ENCODE peak calls at places on chromosomes 16 and 17, in five cellular contexts. L is HEK293T, Q is H1, V is HepG2, G is GM12878. B is an unnamed sample.

GRCh38 chr16:55037051-55037450 is 106.4 kb downstream of the IRX5 start:
- DNase-seq in V (no peak), Q (no peak), G (no peak), L (no peak), B (no peak)

GRCh38 chr17:50634123-50634914 is at the start of gene ABCC3:
- DNase-seq in L (no peak), V (peak), Q (no peak), G (no peak), B (no peak)

GRCh38 chr16:53212899-53213235 is 158.1 kb downstream of the CHD9 start:
- DNase-seq in Q (no peak), V (no peak), L (no peak), G (no peak), B (no peak)

GRCh38 chr17:33121756-33122155 is 130.1 kb downstream of the SPACA3 start:
- DNase-seq in G (no peak), V (no peak), L (no peak), Q (no peak), B (no peak)

GRCh38 chr17:50689251-50689650 is 18.5 kb downstream of the ANKRD40 start:
- DNase-seq in L (no peak), Q (no peak), G (no peak), V (no peak), B (no peak)

GRCh38 chr17:16906670-16907069 is 65.2 kb downstream of the TNFRSF13B start:
- DNase-seq in Q (no peak), V (no peak), G (no peak), L (no peak), B (no peak)

GRCh38 chr16:14486520-14487303 is 143.3 kb downstream of the PARN start:
- DNase-seq in L (peak), G (no peak), Q (no peak), V (peak), B (no peak)

GRCh38 chr16:75733305-75734141 is 7.2 kb upstream of the CPHXL start:
- DNase-seq in G (no peak), V (no peak), Q (no peak), L (no peak), B (no peak)

GRCh38 chr17:45320349-45320930 is 3.6 kb upstream of the MAP3K14 start:
- DNase-seq in G (no peak), Q (no peak), L (no peak), V (no peak), B (no peak)

GRCh38 chr16:11494029-11494428 is 92.7 kb downstream of the LITAF start:
- DNase-seq in L (peak), G (no peak), Q (no peak), V (no peak), B (no peak)

GRCh38 chr16:87492721-87493554 is at the start of gene ZCCHC14:
- DNase-seq in G (peak), L (peak), Q (peak), V (peak), B (peak)

GRCh38 chr16:72680732-72681131 is 367.2 kb downstream of the ZFHX3 start:
- DNase-seq in Q (no peak), V (no peak), L (no peak), G (no peak), B (no peak)

GRCh38 chr16:11308493-11309283 is 27.6 kb upstream of the PRM1 start:
- DNase-seq in V (peak), Q (no peak), L (no peak), G (peak), B (no peak)

GRCh38 chr16:10740845-10741208 is 2.8 kb upstream of the NUBP1 start:
- DNase-seq in G (no peak), V (no peak), L (no peak), Q (no peak), B (no peak)

GRCh38 chr17:73786286-73786743 is 142.1 kb upstream of the SDK2 start:
- DNase-seq in V (no peak), Q (no peak), L (no peak), G (no peak), B (no peak)

GRCh38 chr17:71202449-71202848 is 918.4 kb upstream of the SOX9 start:
- DNase-seq in Q (no peak), G (no peak), V (no peak), L (no peak), B (no peak)

GRCh38 chr17:8712698-8713097 is 31.9 kb downstream of the CCDC42 start:
- DNase-seq in L (no peak), V (no peak), G (no peak), Q (no peak), B (no peak)

GRCh38 chr16:89131783-89132182 is 38.1 kb downstream of the ACSF3 start:
- DNase-seq in Q (no peak), V (no peak), G (no peak), L (no peak), B (no peak)

GRCh38 chr16:81905277-81905676 is 106.0 kb downstream of the SDR42E1 start:
- DNase-seq in V (no peak), L (no peak), G (no peak), Q (no peak), B (peak)

GRCh38 chr17:8832711-8833352 is 33.7 kb upstream of the MFSD6L start:
- DNase-seq in Q (peak), L (peak), V (no peak), G (no peak), B (no peak)

GRCh38 chr16:61370564-61370963 is 665.7 kb downstream of the CDH8 start:
- DNase-seq in V (no peak), G (no peak), Q (no peak), L (no peak), B (no peak)

DNA sequence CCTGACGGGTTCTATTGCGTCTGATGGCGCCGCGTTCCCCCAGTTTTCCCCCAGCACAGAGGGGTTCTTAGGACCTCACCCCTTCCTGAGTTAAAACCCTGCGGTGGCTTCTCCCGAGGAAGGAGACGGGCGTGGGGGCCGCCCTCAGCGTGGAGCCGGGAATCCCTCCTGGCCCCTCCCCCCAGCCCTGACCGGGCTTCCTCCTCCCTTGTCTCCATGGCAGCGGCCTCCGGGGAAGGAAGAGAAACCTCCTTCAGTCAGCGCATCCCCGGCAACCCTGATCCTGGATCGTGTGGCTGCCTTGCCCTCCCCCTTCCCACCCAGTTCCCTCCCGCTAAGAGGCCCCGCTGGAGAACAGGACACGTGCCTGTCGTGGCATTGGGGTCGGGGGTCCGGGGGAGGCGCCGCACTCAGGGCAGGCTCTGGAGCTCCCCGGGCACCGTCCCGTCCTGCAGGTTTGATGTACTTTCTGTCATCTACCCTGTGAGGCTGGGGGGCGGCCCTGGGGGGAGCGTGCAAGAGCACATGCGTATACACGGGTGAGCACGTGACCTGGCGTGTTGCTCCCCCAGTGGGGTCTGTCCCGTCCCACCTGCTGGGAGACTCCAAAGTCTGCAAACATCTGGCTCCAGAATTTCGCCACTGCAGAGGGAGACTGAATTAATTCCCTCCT is 30.5 kb downstream of the CACNA1H start:
- DNase-seq in G (no peak), L (peak), Q (no peak), V (no peak), B (peak)
- TF ChIP-seq SUZ12 in G (no peak), L (no peak), Q (no peak), V (no peak), B (no peak)

GRCh38 chr16:65548470-65548869 is 426.6 kb upstream of the CDH11 start:
- DNase-seq in L (no peak), Q (no peak), V (no peak), G (no peak), B (peak)
- TF ChIP-seq SUZ12 in L (no peak), Q (no peak), V (no peak), G (no peak), B (no peak)

GRCh38 chr17:28484296-28484695 is 10.9 kb downstream of the SLC13A2 start:
- DNase-seq in G (peak), L (no peak), Q (no peak), V (no peak), B (no peak)

GRCh38 chr17:28488154-28488883 is 14.9 kb downstream of the SLC13A2 start:
- DNase-seq in Q (no peak), L (no peak), G (no peak), V (peak), B (no peak)

GRCh38 chr17:28488884-28489276 is 15.4 kb downstream of the SLC13A2 start:
- DNase-seq in L (no peak), V (peak), G (no peak), Q (no peak), B (no peak)

GRCh38 chr17:28482551-28483199 is 9.2 kb downstream of the SLC13A2 start:
- DNase-seq in V (no peak), L (no peak), Q (no peak), G (no peak), B (no peak)

DNA sequence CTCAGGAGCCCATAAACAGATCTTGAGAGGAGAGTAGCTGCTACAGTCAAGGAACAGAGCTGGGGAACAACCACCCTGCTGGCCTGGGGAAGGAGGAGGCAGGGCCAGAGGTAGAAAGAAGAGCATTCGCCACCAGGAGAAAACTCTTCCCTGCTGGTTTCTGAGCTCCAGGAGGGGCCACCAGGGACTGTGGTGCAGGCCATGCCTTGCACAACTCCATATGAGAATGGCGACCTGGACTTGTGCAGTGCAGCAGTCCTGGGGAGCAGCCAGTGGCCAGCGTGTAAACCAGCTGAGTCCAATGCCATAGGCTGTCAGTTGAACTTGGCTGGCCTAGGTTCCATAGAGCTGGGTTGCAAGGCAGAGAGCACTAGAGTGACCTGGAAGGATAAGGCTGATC is 11.6 kb downstream of the SLC13A2 start:
- DNase-seq in Q (no peak), L (no peak), V (peak), G (no peak), B (no peak)
- TF ChIP-seq SUZ12 in Q (no peak), L (no peak), V (no peak), G (no peak), B (no peak)

GRCh38 chr16:49183911-49184310 is 97.7 kb downstream of the CBLN1 start:
- DNase-seq in L (peak), V (peak), Q (peak), G (no peak), B (peak)
- TF ChIP-seq SUZ12 in L (no peak), V (no peak), Q (no peak), G (no peak), B (no peak)

DNA sequence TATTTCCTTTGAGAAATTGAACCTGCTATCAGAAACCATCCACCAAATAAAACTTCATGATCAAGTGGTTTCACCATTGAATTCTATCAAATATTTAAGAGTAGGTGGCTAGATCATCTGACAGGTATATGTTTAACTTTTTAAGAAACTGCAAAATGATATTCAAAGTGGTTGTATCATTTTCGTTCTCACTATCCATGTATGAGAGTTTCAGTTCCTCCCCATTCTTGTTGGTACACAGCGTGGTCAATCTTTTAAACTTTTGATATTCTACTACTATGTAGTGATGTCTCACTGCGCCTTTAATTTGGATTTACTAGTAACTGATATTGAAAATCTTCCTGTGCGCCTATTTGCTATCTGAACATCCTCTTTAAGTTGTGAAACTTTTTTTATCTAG is 163.7 kb downstream of the CYB561 start:
- DNase-seq in G (no peak), Q (no peak), L (no peak), V (no peak), B (no peak)
- TF ChIP-seq SUZ12 in G (no peak), Q (no peak), L (no peak), V (no peak), B (no peak)

GRCh38 chr16:58836427-58836826 is 102.3 kb upstream of the GOT2 start:
- DNase-seq in L (no peak), V (no peak), G (no peak), Q (no peak), B (no peak)
- TF ChIP-seq SUZ12 in L (no peak), V (no peak), G (no peak), Q (no peak), B (no peak)

B was measured in NT2/D1.